ENCODE peak calls at places on chromosomes 12 and 14, in seven cellular contexts. Q is bronchial epithelial cell, E is body of pancreas, B is GM10248, K is Panc1, C is activated B cell treated with CpG ODN at 0.5 μM for 24 hours, I is cardiac muscle cell. Y is an unnamed sample.

GRCh38 chr12:100823988-100824387 is 29.4 kb downstream of the ANO4 start:
- DNase-seq in Q (peak), E (no peak), B (no peak), K (no peak), C (no peak), I (no peak), Y (no peak)

GRCh38 chr12:12641650-12642049 is 30.0 kb downstream of the CREBL2 start:
- DNase-seq in Q (no peak), E (no peak), B (no peak), K (no peak), C (no peak), I (no peak), Y (no peak)

GRCh38 chr14:34496679-34497513 is 34.9 kb upstream of the SPTSSA start:
- DNase-seq in Q (peak), E (peak), B (no peak), K (peak), C (no peak), I (no peak), Y (no peak)

GRCh38 chr12:54306925-54307731 is 6.3 kb upstream of the NFE2 start:
- DNase-seq in Q (peak), E (peak), B (no peak), K (no peak), C (no peak), I (no peak), Y (peak)

GRCh38 chr14:103748539-103748867 is 32.9 kb downstream of the ZFYVE21 start:
- DNase-seq in Q (no peak), E (no peak), B (no peak), K (no peak), C (no peak), I (no peak), Y (peak)

GRCh38 chr12:55931780-55932545 is 1.0 kb downstream of the DGKA start:
- DNase-seq in Q (peak), E (peak), B (peak), K (no peak), C (peak), I (peak), Y (peak)

GRCh38 chr12:48004039-48004940 is at the start of gene COL2A1:
- DNase-seq in Q (no peak), E (no peak), B (no peak), K (no peak), C (no peak), I (peak), Y (peak)

GRCh38 chr12:105164068-105164467 is 56.5 kb downstream of the WASHC4 start:
- DNase-seq in Q (peak), E (no peak), B (no peak), K (no peak), C (no peak), I (peak), Y (no peak)

GRCh38 chr12:52434760-52435530 is 774 bp upstream of the KRT75 start:
- DNase-seq in Q (peak), E (no peak), B (no peak), K (no peak), C (no peak), I (no peak), Y (no peak)

GRCh38 chr14:30484976-30485375 is 74.0 kb upstream of the G2E3 start:
- DNase-seq in Q (no peak), E (no peak), B (no peak), K (no peak), C (no peak), I (no peak), Y (no peak)

GRCh38 chr12:101997102-101997501 is 64.7 kb downstream of the WASHC3 start:
- DNase-seq in Q (no peak), E (no peak), B (no peak), K (no peak), C (no peak), I (no peak), Y (no peak)

GRCh38 chr12:78802593-78802992 is 62.0 kb upstream of the SYT1 start:
- DNase-seq in Q (peak), E (no peak), B (no peak), K (no peak), C (no peak), I (no peak), Y (no peak)

GRCh38 chr12:120500577-120500976 is 4.7 kb downstream of the DYNLL1 start:
- DNase-seq in Q (no peak), E (no peak), B (no peak), K (no peak), C (no peak), I (no peak), Y (no peak)

GRCh38 chr14:65783576-65783975 is 371.0 kb downstream of the FUT8 start:
- DNase-seq in Q (peak), E (no peak), B (no peak), K (no peak), C (no peak), I (no peak), Y (no peak)

GRCh38 chr14:97477353-97477752 is 680.2 kb downstream of the VRK1 start:
- DNase-seq in Q (no peak), E (no peak), B (no peak), K (no peak), C (no peak), I (no peak), Y (no peak)

GRCh38 chr12:40331886-40332285 is 107.1 kb downstream of the LRRK2 start:
- DNase-seq in Q (peak), E (no peak), B (no peak), K (no peak), C (no peak), I (no peak), Y (no peak)

GRCh38 chr14:33839193-33840076 is 111.4 kb downstream of the EGLN3 start:
- DNase-seq in Q (peak), E (peak), B (peak), K (peak), C (no peak), I (peak), Y (peak)

GRCh38 chr12:569091-569676 is 94.1 kb downstream of the NINJ2 start:
- DNase-seq in Q (no peak), E (no peak), B (no peak), K (no peak), C (no peak), I (no peak), Y (no peak)

GRCh38 chr14:103629503-103630121 is 601 bp downstream of the KLC1 start:
- DNase-seq in Q (no peak), E (peak), B (peak), K (no peak), C (peak), I (peak), Y (peak)

GRCh38 chr14:70013269-70013873 is 134.2 kb downstream of the SMOC1 start:
- DNase-seq in Q (peak), E (peak), B (peak), K (no peak), C (no peak), I (peak), Y (peak)

GRCh38 chr12:47078733-47079364 is 572 bp upstream of the PCED1B start:
- DNase-seq in Q (no peak), E (peak), B (no peak), K (no peak), C (no peak), I (peak), Y (peak)

GRCh38 chr12:53765891-53766290 is 14.1 kb upstream of the CISTR start:
- DNase-seq in Q (no peak), E (no peak), B (no peak), K (no peak), C (no peak), I (no peak), Y (no peak)

GRCh38 chr12:26770239-26771070 is 62.5 kb downstream of the ITPR2 start:
- DNase-seq in Q (no peak), E (no peak), B (no peak), K (no peak), C (no peak), I (no peak), Y (no peak)

GRCh38 chr12:25269701-25270100 is 19.0 kb upstream of the KRAS start:
- DNase-seq in Q (no peak), E (no peak), B (no peak), K (no peak), C (no peak), I (no peak), Y (no peak)

GRCh38 chr14:74979442-74980397 is 23.0 kb upstream of the EIF2B2 start:
- DNase-seq in Q (peak), E (no peak), B (no peak), K (no peak), C (no peak), I (no peak), Y (no peak)

GRCh38 chr12:122500685-122501488 is at the start of gene ZCCHC8:
- DNase-seq in Q (peak), E (peak), B (peak), K (peak), C (peak), I (peak), Y (peak)
- TF ChIP-seq CTCF in Q (peak), E (peak), B (peak), K (no peak), C (no peak), I (no peak), Y (no peak)

GRCh38 chr14:92385561-92385960 is 62.6 kb downstream of the SLC24A4 start:
- DNase-seq in Q (no peak), E (no peak), B (no peak), K (no peak), C (no peak), I (no peak), Y (no peak)
- TF ChIP-seq CTCF in Q (no peak), E (no peak), B (no peak), K (no peak), C (no peak), I (no peak), Y (no peak)

DNA sequence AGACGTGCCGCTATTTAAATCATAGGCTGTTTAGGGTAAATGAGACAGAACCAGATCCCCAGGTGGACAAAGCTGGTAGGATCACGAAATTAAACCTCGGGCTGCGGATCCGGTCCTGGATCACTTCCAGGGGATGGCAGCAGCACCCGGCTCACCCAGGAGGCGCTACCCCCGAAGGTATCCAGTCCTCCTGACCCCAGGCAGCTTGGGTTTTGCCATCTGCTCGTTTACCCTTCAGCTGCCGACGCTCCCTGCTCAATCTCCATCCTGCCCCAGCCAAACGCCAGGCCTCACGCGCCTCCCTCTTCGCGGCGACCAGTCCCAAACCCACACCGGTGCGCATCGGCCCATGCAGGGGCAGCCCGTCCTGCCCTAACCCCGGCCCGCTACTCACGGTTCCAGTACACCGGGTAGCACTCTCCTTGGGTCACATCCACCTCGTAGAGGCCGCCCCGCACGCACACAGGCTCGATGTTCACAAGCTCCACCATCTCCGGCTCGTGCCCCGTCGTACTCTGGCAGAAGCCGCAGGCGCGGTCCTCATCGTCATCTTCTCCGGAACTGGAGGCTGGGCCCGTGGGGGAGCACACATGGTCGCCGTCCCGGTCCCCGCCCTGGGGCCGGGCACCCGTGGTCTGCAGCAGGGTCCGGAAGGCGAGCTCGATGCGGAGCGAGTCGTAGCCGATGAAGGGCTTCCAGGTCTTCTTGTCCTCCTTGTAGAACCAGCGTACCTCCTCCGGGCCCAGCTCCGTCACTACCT is 1.1 kb downstream of the DDHD1 start:
- DNase-seq in Q (peak), E (peak), B (peak), K (no peak), C (peak), I (peak), Y (peak)
- TF ChIP-seq CTCF in Q (peak), E (peak), B (peak), K (peak), C (no peak), I (peak), Y (peak)

DNA sequence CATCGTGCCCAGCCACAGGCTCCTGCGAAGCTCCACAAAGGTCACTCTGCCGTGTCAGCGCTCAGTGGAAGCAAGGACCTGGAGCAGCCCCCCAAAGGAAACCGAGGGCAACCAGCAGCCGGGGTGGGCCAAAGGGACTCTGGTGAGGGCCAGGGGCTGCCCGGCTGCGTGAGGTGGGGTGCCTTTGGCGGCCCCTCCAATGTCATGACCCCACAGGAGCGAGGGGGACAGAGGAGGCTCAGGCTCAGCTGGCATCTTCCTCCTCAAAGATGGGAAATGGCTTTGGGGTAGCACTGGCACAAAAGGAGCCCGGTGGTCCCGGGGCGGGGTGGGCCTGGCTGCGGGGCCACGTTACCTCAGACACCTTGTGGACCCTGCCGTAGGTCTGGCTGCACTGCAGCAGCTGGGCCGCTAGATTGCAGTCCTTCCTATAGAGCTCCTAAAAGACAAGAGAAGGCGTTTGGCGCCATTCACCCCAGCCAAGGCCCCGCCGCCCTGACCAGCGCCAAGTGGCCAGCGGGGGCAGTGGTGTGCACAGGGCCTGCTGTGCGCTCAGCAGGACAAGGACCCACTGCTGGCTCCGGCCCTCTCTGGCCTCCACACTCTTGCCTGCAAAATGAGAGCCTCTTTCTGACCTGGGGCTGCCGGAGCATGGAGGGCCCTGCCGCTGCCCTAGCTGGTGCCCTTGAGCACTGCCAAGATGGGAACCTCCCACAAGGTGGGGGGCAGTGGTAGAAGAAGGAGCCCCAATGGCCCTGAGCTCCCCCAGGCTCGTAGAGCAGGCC is 46.9 kb downstream of the BEGAIN start:
- DNase-seq in Q (no peak), E (peak), B (no peak), K (no peak), C (no peak), I (peak), Y (no peak)
- TF ChIP-seq CTCF in Q (peak), E (peak), B (no peak), K (no peak), C (no peak), I (peak), Y (no peak)